ENCODE peak calls at places on chromosome 21, in ten cellular contexts. One of them, this sample, is unnamed.

GRCh38 chr21:32712043-32712442 is 15.8 kb downstream of the SYNJ1 start:
- DNase-seq in PC-9: no peak
- DNase-seq in uterus: no peak
- DNase-seq in bronchial epithelial cell: no peak
- DNase-seq in nephron progenitor cell: no peak
- DNase-seq in AG09309: no peak
- DNase-seq in cardiac fibroblast: no peak
- DNase-seq in upper lobe of right lung: no peak
- DNase-seq in fibroblast of pulmonary artery: no peak
- DNase-seq in esophagus muscularis mucosa: no peak
- DNase-seq in this sample: peak

GRCh38 chr21:29418813-29419212 is 120.1 kb downstream of the BACH1 start:
- DNase-seq in PC-9: no peak
- DNase-seq in uterus: no peak
- DNase-seq in bronchial epithelial cell: no peak
- DNase-seq in nephron progenitor cell: no peak
- DNase-seq in AG09309: no peak
- DNase-seq in cardiac fibroblast: no peak
- DNase-seq in upper lobe of right lung: no peak
- DNase-seq in fibroblast of pulmonary artery: no peak
- DNase-seq in esophagus muscularis mucosa: no peak
- DNase-seq in this sample: no peak

GRCh38 chr21:17911628-17912027 is 92.5 kb upstream of the C21orf91 start:
- DNase-seq in PC-9: no peak
- DNase-seq in uterus: no peak
- DNase-seq in bronchial epithelial cell: peak
- DNase-seq in nephron progenitor cell: no peak
- DNase-seq in AG09309: peak
- DNase-seq in cardiac fibroblast: no peak
- DNase-seq in upper lobe of right lung: no peak
- DNase-seq in fibroblast of pulmonary artery: no peak
- DNase-seq in esophagus muscularis mucosa: no peak
- DNase-seq in this sample: no peak

GRCh38 chr21:37821791-37822450 is 94.3 kb downstream of the KCNJ6 start:
- DNase-seq in PC-9: no peak
- DNase-seq in uterus: no peak
- DNase-seq in bronchial epithelial cell: peak
- DNase-seq in nephron progenitor cell: no peak
- DNase-seq in AG09309: no peak
- DNase-seq in cardiac fibroblast: no peak
- DNase-seq in upper lobe of right lung: no peak
- DNase-seq in fibroblast of pulmonary artery: no peak
- DNase-seq in esophagus muscularis mucosa: no peak
- DNase-seq in this sample: no peak

GRCh38 chr21:17540530-17540929 is 27.7 kb downstream of the CXADR start:
- DNase-seq in PC-9: no peak
- DNase-seq in uterus: no peak
- DNase-seq in bronchial epithelial cell: no peak
- DNase-seq in nephron progenitor cell: no peak
- DNase-seq in AG09309: no peak
- DNase-seq in cardiac fibroblast: no peak
- DNase-seq in upper lobe of right lung: no peak
- DNase-seq in fibroblast of pulmonary artery: no peak
- DNase-seq in esophagus muscularis mucosa: no peak
- DNase-seq in this sample: no peak

GRCh38 chr21:32278068-32278467 is 781 bp downstream of the MIS18A start:
- DNase-seq in PC-9: no peak
- DNase-seq in uterus: no peak
- DNase-seq in bronchial epithelial cell: peak
- DNase-seq in nephron progenitor cell: no peak
- DNase-seq in AG09309: no peak
- DNase-seq in cardiac fibroblast: no peak
- DNase-seq in upper lobe of right lung: no peak
- DNase-seq in fibroblast of pulmonary artery: no peak
- DNase-seq in esophagus muscularis mucosa: peak
- DNase-seq in this sample: no peak

GRCh38 chr21:34157456-34158025 is 84.2 kb downstream of the MRPS6 start:
- DNase-seq in PC-9: no peak
- DNase-seq in uterus: no peak
- DNase-seq in bronchial epithelial cell: peak
- DNase-seq in nephron progenitor cell: no peak
- DNase-seq in AG09309: no peak
- DNase-seq in cardiac fibroblast: no peak
- DNase-seq in upper lobe of right lung: no peak
- DNase-seq in fibroblast of pulmonary artery: no peak
- DNase-seq in esophagus muscularis mucosa: no peak
- DNase-seq in this sample: no peak

GRCh38 chr21:34807146-34807880 is 138.5 kb downstream of the CLIC6 start:
- DNase-seq in PC-9: peak
- DNase-seq in uterus: no peak
- DNase-seq in bronchial epithelial cell: peak
- DNase-seq in nephron progenitor cell: no peak
- DNase-seq in AG09309: peak
- DNase-seq in cardiac fibroblast: peak
- DNase-seq in upper lobe of right lung: no peak
- DNase-seq in fibroblast of pulmonary artery: peak
- DNase-seq in esophagus muscularis mucosa: no peak
- DNase-seq in this sample: peak

GRCh38 chr21:15071012-15071411 is 6.2 kb upstream of the NRIP1 start:
- DNase-seq in PC-9: no peak
- DNase-seq in uterus: no peak
- DNase-seq in bronchial epithelial cell: no peak
- DNase-seq in nephron progenitor cell: no peak
- DNase-seq in AG09309: no peak
- DNase-seq in cardiac fibroblast: no peak
- DNase-seq in upper lobe of right lung: no peak
- DNase-seq in fibroblast of pulmonary artery: no peak
- DNase-seq in esophagus muscularis mucosa: no peak
- DNase-seq in this sample: no peak

GRCh38 chr21:15443740-15444117 is 286.1 kb upstream of the USP25 start:
- DNase-seq in PC-9: no peak
- DNase-seq in uterus: no peak
- DNase-seq in bronchial epithelial cell: no peak
- DNase-seq in nephron progenitor cell: no peak
- DNase-seq in AG09309: no peak
- DNase-seq in cardiac fibroblast: no peak
- DNase-seq in upper lobe of right lung: no peak
- DNase-seq in fibroblast of pulmonary artery: no peak
- DNase-seq in esophagus muscularis mucosa: no peak
- DNase-seq in this sample: no peak

GRCh38 chr21:33383056-33383888 is 19.9 kb upstream of the IFNGR2 start:
- DNase-seq in PC-9: peak
- DNase-seq in uterus: peak
- DNase-seq in bronchial epithelial cell: peak
- DNase-seq in nephron progenitor cell: no peak
- DNase-seq in AG09309: no peak
- DNase-seq in cardiac fibroblast: peak
- DNase-seq in upper lobe of right lung: peak
- DNase-seq in fibroblast of pulmonary artery: peak
- DNase-seq in esophagus muscularis mucosa: no peak
- DNase-seq in this sample: peak

GRCh38 chr21:33948096-33948950 is 32.7 kb upstream of the ATP5PO start:
- DNase-seq in PC-9: no peak
- DNase-seq in uterus: peak
- DNase-seq in bronchial epithelial cell: no peak
- DNase-seq in nephron progenitor cell: peak
- DNase-seq in AG09309: no peak
- DNase-seq in cardiac fibroblast: peak
- DNase-seq in upper lobe of right lung: peak
- DNase-seq in fibroblast of pulmonary artery: peak
- DNase-seq in esophagus muscularis mucosa: no peak
- DNase-seq in this sample: peak

GRCh38 chr21:34336245-34336644 is 27.6 kb upstream of the KCNE2 start:
- DNase-seq in PC-9: no peak
- DNase-seq in uterus: no peak
- DNase-seq in bronchial epithelial cell: no peak
- DNase-seq in nephron progenitor cell: no peak
- DNase-seq in AG09309: no peak
- DNase-seq in cardiac fibroblast: peak
- DNase-seq in upper lobe of right lung: no peak
- DNase-seq in fibroblast of pulmonary artery: peak
- DNase-seq in esophagus muscularis mucosa: no peak
- DNase-seq in this sample: no peak

GRCh38 chr21:37982496-37983318 is 66.5 kb upstream of the KCNJ6 start:
- DNase-seq in PC-9: no peak
- DNase-seq in uterus: no peak
- DNase-seq in bronchial epithelial cell: no peak
- DNase-seq in nephron progenitor cell: no peak
- DNase-seq in AG09309: no peak
- DNase-seq in cardiac fibroblast: no peak
- DNase-seq in upper lobe of right lung: no peak
- DNase-seq in fibroblast of pulmonary artery: no peak
- DNase-seq in esophagus muscularis mucosa: no peak
- DNase-seq in this sample: no peak

GRCh38 chr21:32597205-32597604 is 11.9 kb upstream of the TCP10L start:
- DNase-seq in PC-9: peak
- DNase-seq in uterus: no peak
- DNase-seq in bronchial epithelial cell: peak
- DNase-seq in nephron progenitor cell: no peak
- DNase-seq in AG09309: peak
- DNase-seq in cardiac fibroblast: peak
- DNase-seq in upper lobe of right lung: no peak
- DNase-seq in fibroblast of pulmonary artery: peak
- DNase-seq in esophagus muscularis mucosa: no peak
- DNase-seq in this sample: no peak

DNA sequence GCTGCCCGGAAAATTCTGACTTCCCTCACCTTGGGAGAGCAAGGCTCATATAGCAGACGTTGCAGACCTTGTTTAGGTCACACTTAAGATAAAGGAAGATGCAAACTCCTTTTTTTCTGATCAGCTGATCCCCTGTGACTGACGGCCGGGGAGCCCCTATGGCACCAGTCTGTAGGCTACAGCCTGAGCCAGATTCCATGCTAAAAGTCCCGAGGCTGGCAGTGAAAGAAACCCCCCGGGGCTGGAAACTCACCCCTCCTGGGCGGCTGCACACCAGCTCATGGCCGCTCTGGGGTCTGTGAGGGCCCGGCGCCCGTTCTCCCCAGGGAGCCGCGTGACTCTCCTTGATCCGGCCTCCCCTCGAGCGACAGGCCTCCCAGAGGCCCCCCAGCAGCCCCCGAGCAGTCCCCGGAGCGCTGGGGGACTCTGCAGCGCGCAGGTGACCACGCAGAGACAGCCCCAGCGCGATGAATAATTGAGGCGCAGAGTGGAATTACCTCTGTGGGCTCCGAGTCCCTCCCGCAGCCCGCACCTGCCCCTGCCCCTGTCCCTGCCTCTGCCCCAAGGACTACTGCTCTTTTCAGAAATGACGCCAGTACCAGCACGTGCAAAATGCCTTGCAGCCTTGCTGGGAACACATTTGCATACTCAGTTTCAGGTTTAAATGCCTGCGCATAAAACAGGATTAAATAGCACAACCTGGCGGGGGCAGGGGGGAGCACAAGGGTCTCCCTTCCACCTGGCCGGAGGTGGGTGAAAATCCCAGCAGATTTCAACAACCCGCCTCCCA is 62.6 kb upstream of the CLDN14 start:
- DNase-seq in PC-9: no peak
- DNase-seq in uterus: no peak
- DNase-seq in bronchial epithelial cell: peak
- DNase-seq in nephron progenitor cell: no peak
- DNase-seq in AG09309: no peak
- DNase-seq in cardiac fibroblast: no peak
- DNase-seq in upper lobe of right lung: no peak
- DNase-seq in fibroblast of pulmonary artery: peak
- DNase-seq in esophagus muscularis mucosa: no peak
- DNase-seq in this sample: peak
- TF ChIP-seq CTCF in PC-9: no peak
- TF ChIP-seq CTCF in uterus: no peak
- TF ChIP-seq CTCF in bronchial epithelial cell: peak
- TF ChIP-seq CTCF in nephron progenitor cell: no peak
- TF ChIP-seq CTCF in AG09309: no peak
- TF ChIP-seq CTCF in cardiac fibroblast: no peak
- TF ChIP-seq CTCF in upper lobe of right lung: no peak
- TF ChIP-seq CTCF in fibroblast of pulmonary artery: no peak
- TF ChIP-seq CTCF in esophagus muscularis mucosa: no peak
- TF ChIP-seq CTCF in this sample: no peak

DNA sequence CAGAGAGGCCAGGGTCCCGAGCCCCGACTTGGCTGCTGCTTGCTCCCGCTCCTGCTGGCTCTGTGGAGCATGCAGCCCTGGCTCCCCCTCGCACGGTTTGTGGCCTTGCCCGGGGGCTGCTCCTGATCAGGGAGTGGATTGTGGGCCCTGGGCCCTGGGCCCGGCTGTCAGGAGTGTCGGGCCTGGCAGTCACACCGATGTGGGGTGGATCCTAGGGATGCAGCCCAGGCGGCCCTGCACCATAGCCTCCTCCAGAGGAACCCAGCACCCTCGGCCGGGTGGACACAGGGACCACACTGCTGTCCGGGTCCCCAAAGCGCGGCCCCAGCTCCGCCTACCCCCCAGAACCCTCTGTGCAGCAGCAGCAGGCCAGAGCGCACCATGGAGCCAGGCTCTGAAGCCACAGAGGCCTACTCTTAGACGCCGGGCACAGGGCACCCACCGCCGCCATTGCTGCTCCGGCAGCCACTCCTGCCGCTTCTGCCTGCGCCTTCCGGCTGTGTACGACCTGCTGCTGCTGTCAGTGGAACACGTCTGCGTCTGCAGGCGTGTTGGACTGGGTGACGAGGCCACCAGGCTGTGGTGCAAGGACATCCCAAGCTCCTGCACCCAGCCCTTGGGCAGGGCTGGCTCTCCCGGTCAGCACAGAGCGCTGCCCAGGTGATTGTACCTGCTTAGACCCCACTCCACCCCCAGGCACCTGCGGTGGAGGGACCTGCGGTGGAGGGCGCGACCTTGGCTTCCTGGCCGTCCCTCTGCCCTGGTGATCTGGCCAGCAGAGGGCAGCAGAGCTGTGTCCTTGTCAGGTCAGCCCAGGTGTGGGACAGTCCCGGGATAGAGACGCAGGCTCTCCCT is 9.6 kb downstream of the SLX9 start:
- DNase-seq in PC-9: no peak
- DNase-seq in uterus: peak
- DNase-seq in bronchial epithelial cell: peak
- DNase-seq in nephron progenitor cell: peak
- DNase-seq in AG09309: no peak
- DNase-seq in cardiac fibroblast: peak
- DNase-seq in upper lobe of right lung: peak
- DNase-seq in fibroblast of pulmonary artery: peak
- DNase-seq in esophagus muscularis mucosa: no peak
- DNase-seq in this sample: peak
- TF ChIP-seq CTCF in PC-9: peak
- TF ChIP-seq CTCF in uterus: peak
- TF ChIP-seq CTCF in bronchial epithelial cell: peak
- TF ChIP-seq CTCF in nephron progenitor cell: peak
- TF ChIP-seq CTCF in AG09309: peak
- TF ChIP-seq CTCF in cardiac fibroblast: peak
- TF ChIP-seq CTCF in upper lobe of right lung: peak
- TF ChIP-seq CTCF in fibroblast of pulmonary artery: peak
- TF ChIP-seq CTCF in esophagus muscularis mucosa: peak
- TF ChIP-seq CTCF in this sample: peak

GRCh38 chr21:20086508-20086907 is 911.7 kb upstream of the NCAM2 start:
- DNase-seq in PC-9: no peak
- DNase-seq in uterus: no peak
- DNase-seq in bronchial epithelial cell: no peak
- DNase-seq in nephron progenitor cell: no peak
- DNase-seq in AG09309: no peak
- DNase-seq in cardiac fibroblast: no peak
- DNase-seq in upper lobe of right lung: no peak
- DNase-seq in fibroblast of pulmonary artery: no peak
- DNase-seq in esophagus muscularis mucosa: no peak
- DNase-seq in this sample: no peak
- TF ChIP-seq CTCF in PC-9: no peak
- TF ChIP-seq CTCF in uterus: no peak
- TF ChIP-seq CTCF in bronchial epithelial cell: no peak
- TF ChIP-seq CTCF in nephron progenitor cell: no peak
- TF ChIP-seq CTCF in AG09309: no peak
- TF ChIP-seq CTCF in cardiac fibroblast: no peak
- TF ChIP-seq CTCF in upper lobe of right lung: no peak
- TF ChIP-seq CTCF in fibroblast of pulmonary artery: no peak
- TF ChIP-seq CTCF in esophagus muscularis mucosa: no peak
- TF ChIP-seq CTCF in this sample: no peak

GRCh38 chr21:46325073-46325912 is 1.3 kb downstream of the PCNT start:
- DNase-seq in PC-9: no peak
- DNase-seq in uterus: peak
- DNase-seq in bronchial epithelial cell: peak
- DNase-seq in nephron progenitor cell: peak
- DNase-seq in AG09309: no peak
- DNase-seq in cardiac fibroblast: peak
- DNase-seq in upper lobe of right lung: peak
- DNase-seq in fibroblast of pulmonary artery: peak
- DNase-seq in esophagus muscularis mucosa: no peak
- DNase-seq in this sample: peak
- TF ChIP-seq CTCF in PC-9: no peak
- TF ChIP-seq CTCF in uterus: no peak
- TF ChIP-seq CTCF in bronchial epithelial cell: peak
- TF ChIP-seq CTCF in nephron progenitor cell: no peak
- TF ChIP-seq CTCF in AG09309: peak
- TF ChIP-seq CTCF in cardiac fibroblast: peak
- TF ChIP-seq CTCF in upper lobe of right lung: no peak
- TF ChIP-seq CTCF in fibroblast of pulmonary artery: peak
- TF ChIP-seq CTCF in esophagus muscularis mucosa: peak
- TF ChIP-seq CTCF in this sample: no peak